ENCODE peak calls at places on chromosomes 16 and 17, in four cellular contexts. M is neuronal stem cell, S is astrocyte, B is neural progenitor cell. E is an unnamed sample. For H3K4me1, the result is how much of the 10 kb centered on the place peaks cover.

GRCh38 chr16:58198022-58198683 is at the start of gene CSNK2A2:
- DNase-seq in M (peak), S (peak), B (peak), E (peak)

GRCh38 chr17:51706098-51706497 is 445.8 kb downstream of the UTP18 start:
- DNase-seq in M (no peak), S (no peak), B (no peak), E (no peak)

GRCh38 chr16:67029249-67030096 is 524 bp downstream of the CBFB start:
- DNase-seq in M (peak), S (peak), B (peak), E (peak)

GRCh38 chr17:77423589-77424451 is 283.1 kb downstream of the SEC14L1 start:
- DNase-seq in M (no peak), S (peak), B (no peak), E (peak)

GRCh38 chr17:1110844-1111598 is 68.8 kb downstream of the ABR start:
- DNase-seq in M (no peak), S (peak), B (no peak), E (peak)

GRCh38 chr17:77140878-77141767 is at the start of gene SEC14L1:
- DNase-seq in M (peak), S (no peak), B (peak), E (peak)

GRCh38 chr17:40956401-40957254 is 10.1 kb downstream of the KRT39 start:
- DNase-seq in M (no peak), S (peak), B (no peak), E (peak)

GRCh38 chr16:75108792-75109731 is 7.5 kb downstream of the LDHD start:
- DNase-seq in M (no peak), S (peak), B (no peak), E (peak)

GRCh38 chr17:17942846-17943245 is 29.4 kb downstream of the TOM1L2 start:
- DNase-seq in M (no peak), S (peak), B (no peak), E (peak)

GRCh38 chr16:3458278-3458851 is 14.9 kb downstream of the NAA60 start:
- DNase-seq in M (peak), S (peak), B (peak), E (peak)

GRCh38 chr16:29903579-29903978 is 3.3 kb downstream of the ASPHD1 start:
- DNase-seq in M (no peak), S (no peak), B (no peak), E (no peak)

DNA sequence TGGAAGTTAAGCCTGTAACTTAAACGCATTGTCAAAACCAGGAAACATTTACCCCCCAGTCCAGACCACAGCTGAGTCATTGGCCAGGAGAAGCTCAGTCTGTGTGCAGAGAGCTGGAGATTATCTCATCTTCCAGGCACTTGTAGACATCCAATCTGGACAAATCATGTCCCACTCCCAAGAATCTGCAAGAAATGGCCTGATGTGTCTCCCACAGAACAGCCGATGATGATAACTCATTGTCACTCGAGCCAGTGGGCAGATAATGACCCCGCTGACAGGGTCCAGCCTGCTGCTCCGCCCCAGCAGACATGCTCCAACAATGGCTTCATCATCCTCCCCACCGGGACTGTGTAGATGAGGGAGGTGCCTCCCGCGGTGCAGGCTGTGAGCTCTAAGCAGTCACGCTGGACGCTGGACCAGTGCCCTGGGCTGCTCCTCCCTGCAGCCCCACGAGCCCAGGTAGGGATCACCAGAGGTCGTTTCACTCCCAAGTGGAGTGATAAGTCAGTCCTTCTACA is 322.5 kb downstream of the C16orf95 start:
- DNase-seq in M (no peak), S (peak), B (peak), E (peak)
- H3K9ac ChIP-seq in M (no peak), S (peak), B (no peak), E (no peak)

DNA sequence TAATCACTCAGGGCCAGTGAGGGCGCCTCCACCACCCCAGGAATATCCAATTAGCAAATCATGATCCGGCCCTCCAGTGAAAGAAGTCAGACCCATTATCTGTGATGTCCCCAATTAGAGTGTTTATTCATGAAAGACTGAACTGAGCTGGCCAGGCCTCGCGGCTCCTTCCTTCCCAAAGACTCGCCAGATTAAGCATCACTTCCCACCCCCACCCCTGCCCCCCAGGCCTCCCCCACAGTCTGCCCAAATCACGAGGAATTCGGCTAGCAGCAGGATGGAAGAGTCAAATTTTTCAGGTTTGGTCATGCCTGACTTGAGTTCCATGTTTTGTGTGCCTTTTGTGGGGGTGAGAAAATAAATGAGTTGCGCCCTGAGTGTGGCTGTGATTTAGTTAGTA is 298.4 kb upstream of the SALL1 start:
- DNase-seq in M (peak), S (no peak), B (peak), E (no peak)
- H3K4me1 ChIP-seq in M (under half), S (under half), B (under half), E (under half)

GRCh38 chr17:49132699-49133364 is at the start of gene B4GALNT2:
- DNase-seq in M (no peak), S (no peak), B (peak), E (peak)
- H3K4me3 ChIP-seq in M (no peak), S (peak), B (peak), E (peak)

DNA sequence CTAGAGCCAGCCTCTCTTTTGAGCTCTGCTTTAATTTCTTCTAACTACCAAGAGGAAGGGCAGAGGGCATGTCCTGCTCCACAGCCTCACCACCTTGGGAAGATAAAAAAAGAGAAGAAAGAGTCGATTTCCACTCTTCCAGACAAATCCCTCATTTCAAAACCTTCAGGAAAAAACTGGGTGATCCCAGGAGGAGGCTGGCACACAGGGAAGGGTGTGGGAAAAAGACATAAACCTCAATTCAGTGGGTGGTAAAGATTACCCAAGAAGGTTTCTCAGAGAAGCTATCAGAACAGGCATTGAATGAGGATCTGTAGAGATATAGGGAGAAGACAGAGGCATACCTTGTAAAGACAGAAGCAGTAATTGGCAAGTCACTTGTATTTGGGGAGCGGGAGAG is 79.9 kb upstream of the CRHR1 start:
- DNase-seq in M (no peak), S (no peak), B (no peak), E (no peak)
- H3K9ac ChIP-seq in M (no peak), S (no peak), B (no peak), E (no peak)

DNA sequence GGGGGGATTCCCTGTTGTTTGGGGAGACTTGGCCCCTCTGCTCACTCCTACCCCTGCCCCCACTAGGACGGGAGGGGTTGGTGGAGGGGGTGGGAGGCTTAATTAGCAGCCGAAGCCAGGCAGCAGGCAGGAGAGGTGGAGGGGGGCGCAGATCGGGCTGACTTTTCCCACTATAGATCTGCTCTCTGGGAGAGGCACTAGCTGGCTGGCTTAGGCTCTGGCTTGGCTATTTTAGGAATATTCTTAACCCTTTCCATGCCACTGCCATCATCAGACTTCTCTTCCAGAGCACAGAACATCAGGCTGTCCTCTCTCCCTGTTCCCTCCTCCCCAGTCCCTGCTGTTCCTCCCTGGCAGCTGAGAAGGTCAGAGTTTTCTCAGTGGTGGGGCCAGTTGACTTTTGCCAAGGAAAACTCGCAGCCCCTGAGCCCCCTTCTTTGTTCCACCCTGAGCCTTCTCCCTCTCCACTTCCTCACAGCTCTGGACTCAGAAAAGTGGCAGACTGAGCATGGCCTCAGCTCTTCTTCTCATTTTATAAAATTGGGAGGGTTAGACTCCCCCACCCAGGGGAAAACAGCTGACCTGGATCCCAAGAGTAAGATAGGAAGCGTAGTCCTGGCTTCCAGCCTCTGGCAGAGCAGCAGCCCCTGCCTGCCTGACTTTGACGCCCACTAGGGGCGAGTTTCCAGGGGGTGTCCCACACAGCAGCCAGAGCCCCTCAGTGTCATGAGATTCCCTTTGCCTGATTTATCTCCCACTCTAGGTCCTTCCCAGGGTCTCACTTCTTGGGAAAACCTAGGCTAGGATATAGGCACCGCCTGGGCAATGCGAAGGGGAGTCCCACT is 9.9 kb upstream of the C1QL1 start:
- DNase-seq in M (no peak), S (no peak), B (no peak), E (no peak)
- H3K4me1 ChIP-seq in M (under half), S (under half), B (under half), E (under half)

E was measured in fibroblast of lung.